ENCODE peak calls at places on chromosomes 6 and 20, in nine cellular contexts. G is glutamatergic neuron, T is cardiac fibroblast, Y is right atrium auricular region, U is GM23338, Q is left ventricle myocardium inferior, L is A673, A is mammary epithelial cell, C is GM13977. B is an unnamed sample.

GRCh38 chr20:45918182-45918737 is 6.3 kb upstream of the PLTP start:
- DNase-seq in C (no peak), Y (no peak), U (no peak), G (no peak), Q (peak), A (no peak), T (peak), L (no peak), B (no peak)

GRCh38 chr20:25720285-25720684 is 23.6 kb upstream of the ZNF337 start:
- DNase-seq in C (no peak), Y (no peak), Q (no peak), G (no peak), T (no peak), A (no peak), U (no peak), L (no peak), B (no peak)

GRCh38 chr20:62298577-62299249 is 4.1 kb upstream of the ADRM1 start:
- DNase-seq in C (no peak), U (no peak), G (no peak), Y (no peak), Q (no peak), L (no peak), T (no peak), A (no peak), B (no peak)

GRCh38 chr6:139367810-139368321 is 6.6 kb downstream of the CITED2 start:
- DNase-seq in U (peak), G (no peak), A (no peak), Y (no peak), L (peak), T (peak), Q (no peak), C (no peak), B (no peak)

GRCh38 chr6:112203577-112204349 is 50.6 kb downstream of the LAMA4 start:
- DNase-seq in G (no peak), L (no peak), A (peak), T (peak), Y (no peak), Q (no peak), U (no peak), C (no peak), B (no peak)

GRCh38 chr6:111087871-111088667 is 766 bp downstream of the SLC16A10 start:
- DNase-seq in Q (peak), T (no peak), Y (no peak), A (peak), U (peak), G (peak), C (peak), L (peak), B (peak)

GRCh38 chr6:44650947-44651346 is 263.4 kb downstream of the CDC5L start:
- DNase-seq in C (no peak), Q (no peak), G (no peak), Y (no peak), U (no peak), A (peak), T (peak), L (no peak), B (no peak)

GRCh38 chr6:168196385-168196860 is 117.4 kb upstream of the FRMD1 start:
- DNase-seq in U (no peak), T (no peak), C (no peak), L (no peak), Q (no peak), G (no peak), Y (no peak), A (no peak), B (no peak)

GRCh38 chr6:90460067-90460466 is 126.8 kb downstream of the MAP3K7 start:
- DNase-seq in C (no peak), L (no peak), G (no peak), U (no peak), A (no peak), Q (no peak), Y (no peak), T (no peak), B (no peak)

GRCh38 chr20:1958426-1958825 is 35.4 kb downstream of the PDYN start:
- DNase-seq in U (no peak), A (no peak), Y (no peak), T (no peak), Q (no peak), L (no peak), G (no peak), C (no peak), B (no peak)

GRCh38 chr6:108312604-108313003 is 17.8 kb downstream of the AFG1L start:
- DNase-seq in L (no peak), U (no peak), Y (no peak), Q (no peak), G (no peak), A (no peak), C (no peak), T (no peak), B (no peak)

GRCh38 chr6:48736486-48737206 is 625.6 kb upstream of the PTCHD4 start:
- DNase-seq in G (no peak), U (no peak), C (no peak), Y (no peak), T (peak), A (peak), L (peak), Q (no peak), B (no peak)

GRCh38 chr20:15582146-15582776 is 991.0 kb downstream of the KIF16B start:
- DNase-seq in U (no peak), Q (no peak), T (no peak), L (no peak), Y (no peak), G (no peak), A (peak), C (no peak), B (no peak)

GRCh38 chr20:13318871-13319521 is 97.9 kb downstream of the ISM1 start:
- DNase-seq in Y (no peak), Q (no peak), A (no peak), L (no peak), C (no peak), U (no peak), T (no peak), G (no peak), B (no peak)

GRCh38 chr6:36858407-36858981 is 16.1 kb downstream of the PPIL1 start:
- DNase-seq in Q (no peak), T (peak), G (no peak), C (no peak), A (no peak), L (no peak), Y (peak), U (peak), B (no peak)

GRCh38 chr20:10649080-10649816 is 24.6 kb downstream of the JAG1 start:
- DNase-seq in C (no peak), L (no peak), Q (no peak), G (no peak), Y (no peak), U (no peak), T (no peak), A (no peak), B (no peak)

GRCh38 chr20:57417051-57417689 is 26.0 kb downstream of the RBM38 start:
- DNase-seq in L (no peak), Q (no peak), C (no peak), G (no peak), Y (no peak), A (no peak), U (no peak), T (no peak), B (no peak)

GRCh38 chr6:16318953-16319720 is 80.8 kb downstream of the GMPR start:
- DNase-seq in T (no peak), A (no peak), G (no peak), U (no peak), L (no peak), Y (no peak), Q (no peak), C (no peak), B (no peak)
- TF ChIP-seq CTCF in T (no peak), A (no peak), G (no peak), U (no peak), L (no peak), Y (no peak), Q (no peak), C (no peak), B (no peak)

GRCh38 chr20:60974022-60974421 is 278.0 kb upstream of the CDH4 start:
- DNase-seq in Y (no peak), A (no peak), T (no peak), L (no peak), G (no peak), C (no peak), Q (no peak), U (no peak), B (no peak)

GRCh38 chr20:60977896-60978295 is 274.2 kb upstream of the CDH4 start:
- DNase-seq in A (no peak), L (no peak), Q (no peak), T (no peak), Y (no peak), C (no peak), U (no peak), G (no peak), B (no peak)

GRCh38 chr20:60976139-60976538 is 275.9 kb upstream of the CDH4 start:
- DNase-seq in G (no peak), T (no peak), C (no peak), Q (no peak), U (no peak), A (no peak), Y (no peak), L (no peak), B (no peak)

GRCh38 chr20:60976913-60977312 is 275.1 kb upstream of the CDH4 start:
- DNase-seq in G (no peak), Q (no peak), A (no peak), T (no peak), C (no peak), Y (no peak), U (peak), L (no peak), B (no peak)
- TF ChIP-seq CTCF in G (no peak), Q (no peak), A (peak), T (no peak), C (no peak), Y (no peak), U (no peak), L (no peak), B (no peak)

DNA sequence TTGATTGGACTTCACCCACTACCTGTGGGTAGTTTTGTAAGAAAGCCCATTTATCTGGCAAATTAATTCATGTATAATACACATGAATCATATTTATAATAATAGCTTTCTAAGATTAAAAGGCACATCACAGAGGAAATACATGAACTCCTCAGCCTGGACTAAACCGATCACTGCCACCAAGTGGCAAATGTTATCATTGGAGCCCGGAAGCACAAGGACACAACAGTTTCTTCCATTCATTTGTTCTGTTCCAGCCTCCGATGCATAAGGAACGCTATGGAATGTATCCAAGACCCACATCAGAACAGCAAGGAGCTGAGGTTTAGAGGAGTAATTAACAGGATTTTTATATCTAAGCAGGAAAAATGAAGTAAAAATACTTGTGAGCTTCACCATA is 13.9 kb upstream of the IPCEF1 start:
- DNase-seq in C (peak), T (peak), Q (no peak), A (peak), L (peak), Y (no peak), G (no peak), U (peak), B (peak)
- TF ChIP-seq CTCF in C (peak), T (peak), Q (peak), A (peak), L (peak), Y (no peak), G (no peak), U (peak), B (no peak)

GRCh38 chr6:2171728-2172127 is 73.7 kb downstream of the GMDS start:
- DNase-seq in L (no peak), Q (no peak), G (no peak), U (no peak), C (no peak), T (no peak), Y (no peak), A (no peak), B (no peak)

GRCh38 chr6:2178125-2178524 is 67.3 kb downstream of the GMDS start:
- DNase-seq in T (no peak), L (no peak), G (no peak), Y (no peak), A (no peak), Q (no peak), U (no peak), C (no peak), B (no peak)

GRCh38 chr6:2168480-2168879 is 76.9 kb downstream of the GMDS start:
- DNase-seq in Y (no peak), A (no peak), U (no peak), T (peak), Q (no peak), C (no peak), G (no peak), L (no peak), B (no peak)

DNA sequence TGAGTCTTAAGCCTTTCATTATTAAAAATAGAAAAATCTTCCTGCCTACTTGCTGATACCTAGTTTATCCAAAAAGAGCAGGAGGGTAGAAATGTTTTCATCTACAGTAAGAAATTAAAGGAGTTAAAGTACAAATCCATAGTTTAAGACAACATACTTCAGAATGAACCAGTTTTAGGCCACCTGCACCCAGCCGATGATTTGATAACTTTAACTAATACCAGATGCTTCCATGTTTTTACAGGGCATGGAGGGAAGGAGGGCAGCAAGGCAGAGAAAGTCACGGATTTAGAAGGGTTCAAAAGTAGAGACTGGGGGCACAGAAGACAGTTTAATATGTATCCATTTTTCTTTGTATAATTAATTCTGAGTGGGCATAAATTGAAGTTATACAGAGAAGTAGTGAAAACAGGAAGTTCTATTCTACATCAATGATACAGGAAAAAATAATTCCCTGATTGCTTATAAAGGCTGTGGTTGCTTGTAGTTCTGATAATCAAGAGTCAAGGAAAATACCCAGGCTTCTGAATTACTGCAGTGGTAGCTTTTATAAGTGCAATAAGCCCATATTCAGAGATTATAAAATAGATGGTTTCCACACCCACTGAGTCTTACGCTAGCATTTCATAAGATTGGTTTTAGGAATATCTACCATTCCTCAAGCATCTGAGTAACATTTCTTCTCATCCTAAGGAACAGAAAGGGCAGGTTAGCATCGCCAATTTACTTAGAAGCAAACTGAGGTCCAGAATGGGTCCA is 72.0 kb downstream of the GMDS start:
- DNase-seq in A (no peak), U (no peak), L (no peak), Q (no peak), C (no peak), T (no peak), Y (no peak), G (no peak), B (no peak)
- TF ChIP-seq CTCF in A (no peak), U (no peak), L (no peak), Q (no peak), C (no peak), T (no peak), Y (no peak), G (no peak), B (no peak)

DNA sequence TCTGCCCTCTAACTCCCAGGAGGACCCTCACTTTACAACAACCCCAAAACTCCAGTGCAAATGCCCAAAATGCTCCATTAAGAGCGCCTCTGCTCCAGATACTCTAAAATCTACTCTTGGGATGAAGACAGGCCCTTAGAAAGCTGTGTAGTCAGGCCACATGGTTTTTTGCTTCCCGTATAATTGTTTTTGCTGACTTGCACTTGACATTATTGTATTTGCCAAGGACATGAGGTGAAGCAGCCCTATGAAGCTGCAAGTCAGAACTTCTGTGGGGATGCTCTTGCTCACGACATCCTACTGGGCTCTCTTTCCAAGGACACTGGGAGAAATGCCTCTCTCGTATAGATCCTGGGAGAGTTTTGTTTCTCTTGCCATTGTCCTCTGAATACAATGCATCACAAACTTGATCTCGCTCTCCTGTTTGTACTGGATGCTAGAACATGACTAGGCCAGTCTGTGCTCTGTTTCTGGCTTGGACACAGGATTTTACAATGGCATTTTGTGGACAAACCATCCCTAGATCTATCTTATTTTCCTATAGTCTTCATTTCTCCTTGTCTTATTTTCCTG is 177.2 kb upstream of the DTNBP1 start:
- DNase-seq in Q (no peak), C (no peak), T (no peak), G (no peak), Y (no peak), U (no peak), A (no peak), L (no peak), B (no peak)
- TF ChIP-seq CTCF in Q (no peak), C (no peak), T (no peak), G (no peak), Y (no peak), U (no peak), A (no peak), L (no peak), B (no peak)

DNA sequence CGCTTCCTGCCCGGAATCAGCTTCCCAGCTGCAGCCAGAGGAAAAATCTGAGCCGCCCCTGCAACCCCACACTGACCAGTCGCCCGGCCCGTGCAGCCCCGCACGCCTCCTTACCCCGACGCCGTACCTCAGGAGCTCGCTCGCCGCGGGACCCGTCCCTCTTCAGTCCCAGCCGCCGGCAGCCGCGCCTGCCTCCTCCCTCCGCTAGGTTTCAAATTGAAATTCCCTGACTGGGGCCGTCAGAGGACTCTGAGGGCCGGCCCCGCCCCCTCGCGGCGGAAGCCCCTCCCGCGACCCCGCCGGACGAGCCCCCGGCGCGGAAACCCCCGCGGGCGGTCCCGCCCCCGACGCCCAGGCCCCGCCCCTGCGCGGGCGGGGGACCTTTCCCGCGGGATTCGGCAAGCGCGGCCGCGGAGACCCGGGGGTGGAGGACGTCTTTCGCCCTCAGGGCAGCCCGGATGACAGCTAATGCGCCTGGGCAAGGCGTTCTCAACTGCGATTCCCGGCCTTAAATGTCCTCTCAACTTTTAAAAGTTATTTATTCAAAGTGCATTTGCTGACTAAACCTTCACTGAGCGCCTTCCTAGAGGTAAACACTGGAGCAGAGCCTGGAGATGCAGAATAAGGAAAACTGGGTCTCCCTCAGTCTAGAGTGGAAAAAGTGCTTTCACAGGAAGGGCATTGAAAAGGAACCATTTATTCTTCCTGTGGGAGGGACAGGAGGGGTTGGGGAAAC is at the start of gene EPB41L2:
- DNase-seq in G (peak), U (peak), Q (peak), Y (peak), T (peak), C (peak), L (peak), A (peak), B (peak)
- TF ChIP-seq CTCF in G (peak), U (no peak), Q (peak), Y (peak), T (peak), C (no peak), L (no peak), A (no peak), B (no peak)